ENCODE peak calls at places on chromosomes 5 and 9, in ten cellular contexts. One of them, this sample, is unnamed.

GRCh38 chr9:27351438-27351837 is 54.5 kb upstream of the EQTN start:
- DNase-seq in heart left ventricle: peak; percentile 39
- DNase-seq in frontal cortex: no peak
- DNase-seq in fibroblast of pulmonary artery: peak; percentile 47
- DNase-seq in cortex of kidney: no peak
- DNase-seq in neural crest cell: no peak
- DNase-seq in T-helper 2 cell: no peak
- DNase-seq in astrocyte of the hippocampus: no peak
- DNase-seq in GM12865: no peak
- DNase-seq in ELR: no peak
- DNase-seq in this sample: no peak

GRCh38 chr5:176741566-176742211 is 68.7 kb upstream of the UNC5A start:
- DNase-seq in neural crest cell: no peak
- DNase-seq in cortex of kidney: no peak
- DNase-seq in GM12865: peak; percentile 13
- DNase-seq in astrocyte of the hippocampus: no peak
- DNase-seq in fibroblast of pulmonary artery: no peak
- DNase-seq in ELR: no peak
- DNase-seq in heart left ventricle: no peak
- DNase-seq in T-helper 2 cell: no peak
- DNase-seq in frontal cortex: no peak
- DNase-seq in this sample: no peak

GRCh38 chr5:168314735-168315411 is 23.4 kb downstream of the WWC1 start:
- DNase-seq in astrocyte of the hippocampus: peak; percentile 93
- DNase-seq in ELR: peak; percentile 97
- DNase-seq in cortex of kidney: no peak
- DNase-seq in fibroblast of pulmonary artery: peak; percentile 84
- DNase-seq in T-helper 2 cell: no peak
- DNase-seq in heart left ventricle: no peak
- DNase-seq in frontal cortex: no peak
- DNase-seq in GM12865: no peak
- DNase-seq in neural crest cell: no peak
- DNase-seq in this sample: no peak

GRCh38 chr9:129476821-129477611 is 143.9 kb downstream of the C9orf50 start:
- DNase-seq in heart left ventricle: no peak
- DNase-seq in cortex of kidney: no peak
- DNase-seq in frontal cortex: no peak
- DNase-seq in neural crest cell: no peak
- DNase-seq in T-helper 2 cell: no peak
- DNase-seq in ELR: peak; percentile 76
- DNase-seq in GM12865: no peak
- DNase-seq in astrocyte of the hippocampus: no peak
- DNase-seq in fibroblast of pulmonary artery: no peak
- DNase-seq in this sample: no peak

GRCh38 chr5:127806776-127807175 is 103.6 kb downstream of the CCDC192 start:
- DNase-seq in T-helper 2 cell: no peak
- DNase-seq in cortex of kidney: no peak
- DNase-seq in frontal cortex: no peak
- DNase-seq in fibroblast of pulmonary artery: no peak
- DNase-seq in neural crest cell: no peak
- DNase-seq in heart left ventricle: no peak
- DNase-seq in astrocyte of the hippocampus: no peak
- DNase-seq in GM12865: no peak
- DNase-seq in ELR: no peak
- DNase-seq in this sample: no peak

GRCh38 chr9:77588319-77588937 is 59.7 kb downstream of the GNA14 start:
- DNase-seq in fibroblast of pulmonary artery: peak; percentile 94
- DNase-seq in astrocyte of the hippocampus: peak; percentile 55
- DNase-seq in T-helper 2 cell: no peak
- DNase-seq in cortex of kidney: no peak
- DNase-seq in frontal cortex: peak; percentile 16
- DNase-seq in neural crest cell: no peak
- DNase-seq in heart left ventricle: no peak
- DNase-seq in ELR: peak; percentile 94
- DNase-seq in GM12865: no peak
- DNase-seq in this sample: no peak

GRCh38 chr5:145968970-145969713 is 32.8 kb downstream of the SH3RF2 start:
- DNase-seq in neural crest cell: no peak
- DNase-seq in cortex of kidney: no peak
- DNase-seq in astrocyte of the hippocampus: no peak
- DNase-seq in frontal cortex: no peak
- DNase-seq in heart left ventricle: no peak
- DNase-seq in fibroblast of pulmonary artery: no peak
- DNase-seq in T-helper 2 cell: no peak
- DNase-seq in ELR: no peak
- DNase-seq in GM12865: no peak
- DNase-seq in this sample: no peak

GRCh38 chr5:14880688-14881087 is 9.1 kb upstream of the ANKH start:
- DNase-seq in fibroblast of pulmonary artery: no peak
- DNase-seq in heart left ventricle: no peak
- DNase-seq in ELR: peak; percentile 75
- DNase-seq in GM12865: no peak
- DNase-seq in frontal cortex: no peak
- DNase-seq in cortex of kidney: no peak
- DNase-seq in astrocyte of the hippocampus: no peak
- DNase-seq in neural crest cell: no peak
- DNase-seq in T-helper 2 cell: no peak
- DNase-seq in this sample: no peak

GRCh38 chr9:121222524-121223171 is 21.0 kb upstream of the RAB14 start:
- DNase-seq in fibroblast of pulmonary artery: peak; percentile 76
- DNase-seq in neural crest cell: no peak
- DNase-seq in T-helper 2 cell: no peak
- DNase-seq in astrocyte of the hippocampus: peak; percentile 40
- DNase-seq in cortex of kidney: no peak
- DNase-seq in heart left ventricle: no peak
- DNase-seq in frontal cortex: no peak
- DNase-seq in ELR: peak; percentile 83
- DNase-seq in GM12865: no peak
- DNase-seq in this sample: no peak

GRCh38 chr9:103941104-103941503 is 153.0 kb upstream of the SMC2 start:
- DNase-seq in neural crest cell: no peak
- DNase-seq in cortex of kidney: no peak
- DNase-seq in heart left ventricle: no peak
- DNase-seq in fibroblast of pulmonary artery: no peak
- DNase-seq in frontal cortex: no peak
- DNase-seq in T-helper 2 cell: no peak
- DNase-seq in ELR: no peak
- DNase-seq in astrocyte of the hippocampus: no peak
- DNase-seq in GM12865: no peak
- DNase-seq in this sample: no peak

GRCh38 chr9:135244271-135244691 is 156.8 kb downstream of the OLFM1 start:
- DNase-seq in astrocyte of the hippocampus: no peak
- DNase-seq in T-helper 2 cell: no peak
- DNase-seq in ELR: no peak
- DNase-seq in cortex of kidney: no peak
- DNase-seq in neural crest cell: no peak
- DNase-seq in frontal cortex: no peak
- DNase-seq in GM12865: no peak
- DNase-seq in fibroblast of pulmonary artery: no peak
- DNase-seq in heart left ventricle: no peak
- DNase-seq in this sample: no peak

GRCh38 chr5:128111818-128112448 is 28.4 kb downstream of the SLC12A2 start:
- DNase-seq in fibroblast of pulmonary artery: peak; percentile 52
- DNase-seq in frontal cortex: no peak
- DNase-seq in neural crest cell: no peak
- DNase-seq in T-helper 2 cell: no peak
- DNase-seq in heart left ventricle: no peak
- DNase-seq in cortex of kidney: no peak
- DNase-seq in astrocyte of the hippocampus: peak; percentile 67
- DNase-seq in GM12865: no peak
- DNase-seq in ELR: peak; percentile 61
- DNase-seq in this sample: no peak

GRCh38 chr5:78972654-78973428 is 12.3 kb downstream of the ARSB start:
- DNase-seq in frontal cortex: peak; percentile 13
- DNase-seq in cortex of kidney: no peak
- DNase-seq in GM12865: no peak
- DNase-seq in astrocyte of the hippocampus: peak; percentile 71
- DNase-seq in ELR: no peak
- DNase-seq in fibroblast of pulmonary artery: peak; percentile 77
- DNase-seq in heart left ventricle: peak; percentile 33
- DNase-seq in T-helper 2 cell: no peak
- DNase-seq in neural crest cell: no peak
- DNase-seq in this sample: no peak

GRCh38 chr9:124810513-124811355 is 33.8 kb downstream of the OLFML2A start:
- DNase-seq in neural crest cell: no peak
- DNase-seq in astrocyte of the hippocampus: peak; percentile 98
- DNase-seq in fibroblast of pulmonary artery: peak; percentile 67
- DNase-seq in GM12865: no peak
- DNase-seq in ELR: peak; percentile 93
- DNase-seq in T-helper 2 cell: no peak
- DNase-seq in heart left ventricle: no peak
- DNase-seq in frontal cortex: no peak
- DNase-seq in cortex of kidney: no peak
- DNase-seq in this sample: peak; percentile 71

GRCh38 chr9:38066907-38067610 is 2.0 kb downstream of the SHB start:
- DNase-seq in astrocyte of the hippocampus: peak; percentile 54
- DNase-seq in heart left ventricle: peak; percentile 62
- DNase-seq in fibroblast of pulmonary artery: peak; percentile 46
- DNase-seq in ELR: peak; percentile 55
- DNase-seq in T-helper 2 cell: no peak
- DNase-seq in cortex of kidney: no peak
- DNase-seq in GM12865: peak; percentile 54
- DNase-seq in frontal cortex: no peak
- DNase-seq in neural crest cell: no peak
- DNase-seq in this sample: no peak

GRCh38 chr5:181189962-181190710 is 14.9 kb downstream of the TRIM7 start:
- DNase-seq in neural crest cell: peak; percentile 9
- DNase-seq in cortex of kidney: no peak
- DNase-seq in T-helper 2 cell: no peak
- DNase-seq in heart left ventricle: no peak
- DNase-seq in GM12865: peak; percentile 47
- DNase-seq in ELR: peak; percentile 46
- DNase-seq in astrocyte of the hippocampus: peak; percentile 36
- DNase-seq in fibroblast of pulmonary artery: no peak
- DNase-seq in frontal cortex: no peak
- DNase-seq in this sample: no peak